ENCODE peak calls at places on chromosomes 2 and 18, in six cellular contexts. F, L, B, T, S and P are unnamed samples.

GRCh38 chr2:131011481-131011880 is 81.8 kb downstream of the FAM168B start:
- DNase-seq in F (no peak), L (no peak), B (no peak), S (no peak), T (no peak), P (no peak)

GRCh38 chr2:108870069-108870644 is 83.6 kb downstream of the CCDC138 start:
- DNase-seq in L (no peak), S (no peak), B (no peak), T (no peak), F (no peak), P (no peak)

GRCh38 chr2:182593394-182593707 is 122.7 kb upstream of the DNAJC10 start:
- DNase-seq in F (no peak), B (no peak), L (peak), S (no peak), T (peak), P (no peak)

GRCh38 chr2:218289639-218290315 is 2.5 kb downstream of the TMBIM1 start:
- DNase-seq in L (peak), B (peak), T (no peak), F (no peak), S (no peak), P (peak)

GRCh38 chr2:225100269-225100668 is 58.0 kb upstream of the DOCK10 start:
- DNase-seq in T (no peak), F (no peak), L (no peak), S (no peak), B (no peak), P (no peak)

GRCh38 chr18:77776104-77776503 is 526.5 kb downstream of the GALR1 start:
- DNase-seq in B (no peak), F (no peak), L (no peak), T (no peak), S (no peak), P (no peak)

GRCh38 chr2:171403181-171403580 is 30.6 kb downstream of the METTL8 start:
- DNase-seq in F (no peak), S (no peak), L (peak), B (no peak), T (no peak), P (no peak)

GRCh38 chr2:25939257-25939668 is 43.0 kb downstream of the KIF3C start:
- DNase-seq in T (no peak), L (no peak), B (no peak), S (no peak), F (no peak), P (no peak)

GRCh38 chr2:19746611-19747309 is 155.0 kb downstream of the TTC32 start:
- DNase-seq in S (no peak), F (peak), T (no peak), L (peak), B (peak), P (peak)

GRCh38 chr2:55430536-55430935 is 10.9 kb upstream of the CCDC88A start:
- DNase-seq in S (no peak), F (no peak), B (no peak), T (no peak), L (peak), P (no peak)

GRCh38 chr2:166972002-166972401 is 83.7 kb downstream of the XIRP2 start:
- DNase-seq in F (no peak), S (no peak), T (no peak), L (no peak), B (no peak), P (no peak)

GRCh38 chr2:130985206-130985779 is 108.0 kb downstream of the FAM168B start:
- DNase-seq in B (no peak), F (no peak), L (no peak), S (no peak), T (no peak), P (no peak)

GRCh38 chr2:86046985-86047384 is 58.7 kb downstream of the POLR1A start:
- DNase-seq in L (no peak), F (no peak), B (no peak), T (no peak), S (no peak), P (no peak)

GRCh38 chr2:224173882-224174415 is 134.9 kb upstream of the SERPINE2 start:
- DNase-seq in B (no peak), S (no peak), T (no peak), F (no peak), L (no peak), P (no peak)

GRCh38 chr18:22325396-22325795 is 92.3 kb downstream of the CTAGE1 start:
- DNase-seq in B (no peak), S (no peak), F (no peak), T (no peak), L (no peak), P (no peak)

GRCh38 chr2:67346718-67347407 is 50.3 kb upstream of the ETAA1 start:
- DNase-seq in L (peak), B (no peak), T (no peak), S (no peak), F (no peak), P (no peak)

GRCh38 chr2:159774370-159774990 is 23.5 kb downstream of the CD302 start:
- DNase-seq in F (no peak), T (no peak), B (no peak), L (no peak), S (no peak), P (no peak)

GRCh38 chr2:100119235-100119634 is 23.2 kb downstream of the AFF3 start:
- DNase-seq in L (no peak), B (no peak), T (no peak), S (no peak), F (no peak), P (no peak)

GRCh38 chr2:19460761-19461160 is 102.3 kb upstream of the OSR1 start:
- DNase-seq in T (no peak), S (no peak), B (no peak), F (no peak), L (no peak), P (no peak)

GRCh38 chr2:28273751-28274150 is 118.9 kb upstream of the FOSL2 start:
- DNase-seq in B (peak), F (no peak), T (no peak), S (no peak), L (no peak), P (peak)

GRCh38 chr2:223113161-223113560 is 61.2 kb downstream of the KCNE4 start:
- DNase-seq in T (no peak), F (no peak), S (no peak), L (no peak), B (no peak), P (no peak)

GRCh38 chr2:15432642-15433261 is 128.4 kb downstream of the NBAS start:
- DNase-seq in L (no peak), F (no peak), T (no peak), S (no peak), B (no peak), P (no peak)

GRCh38 chr2:68560583-68560982 is 82.8 kb upstream of the PROKR1 start:
- DNase-seq in T (no peak), L (no peak), B (no peak), S (no peak), F (no peak), P (no peak)

GRCh38 chr18:49247786-49248185 is 212.7 kb downstream of the DYM start:
- DNase-seq in L (peak), F (no peak), S (no peak), T (no peak), B (no peak), P (no peak)